ENCODE peak calls at places on chromosomes 11 and 22, in seven cellular contexts. One of them, this sample, is unnamed.

GRCh38 chr11:33147559-33147958 is 13.7 kb downstream of the CSTF3 start:
- DNase-seq in Panc1: no peak
- DNase-seq in testis: no peak
- DNase-seq in cardiac muscle cell: no peak
- DNase-seq in left lung: no peak
- DNase-seq in PC-3: peak
- DNase-seq in right atrium auricular region: no peak
- DNase-seq in this sample: no peak

GRCh38 chr22:46896568-46897245 is 134.3 kb downstream of the TBC1D22A start:
- DNase-seq in Panc1: no peak
- DNase-seq in testis: no peak
- DNase-seq in cardiac muscle cell: no peak
- DNase-seq in left lung: no peak
- DNase-seq in PC-3: no peak
- DNase-seq in right atrium auricular region: no peak
- DNase-seq in this sample: no peak

GRCh38 chr11:128235446-128235845 is 351.9 kb downstream of the ETS1 start:
- DNase-seq in Panc1: no peak
- DNase-seq in testis: no peak
- DNase-seq in cardiac muscle cell: no peak
- DNase-seq in left lung: no peak
- DNase-seq in PC-3: peak
- DNase-seq in right atrium auricular region: no peak
- DNase-seq in this sample: no peak

GRCh38 chr22:45105281-45105700 is 58.4 kb upstream of the NUP50 start:
- DNase-seq in Panc1: peak
- DNase-seq in testis: peak
- DNase-seq in cardiac muscle cell: peak
- DNase-seq in left lung: no peak
- DNase-seq in PC-3: peak
- DNase-seq in right atrium auricular region: no peak
- DNase-seq in this sample: no peak

GRCh38 chr11:57210731-57211335 is 26.2 kb downstream of the APLNR start:
- DNase-seq in Panc1: no peak
- DNase-seq in testis: no peak
- DNase-seq in cardiac muscle cell: no peak
- DNase-seq in left lung: no peak
- DNase-seq in PC-3: no peak
- DNase-seq in right atrium auricular region: no peak
- DNase-seq in this sample: peak

GRCh38 chr11:35618497-35619029 is 303 bp downstream of the FJX1 start:
- DNase-seq in Panc1: no peak
- DNase-seq in testis: peak
- DNase-seq in cardiac muscle cell: peak
- DNase-seq in left lung: peak
- DNase-seq in PC-3: peak
- DNase-seq in right atrium auricular region: no peak
- DNase-seq in this sample: peak

GRCh38 chr11:113087716-113088115 is 126.5 kb downstream of the NCAM1 start:
- DNase-seq in Panc1: no peak
- DNase-seq in testis: no peak
- DNase-seq in cardiac muscle cell: no peak
- DNase-seq in left lung: no peak
- DNase-seq in PC-3: no peak
- DNase-seq in right atrium auricular region: no peak
- DNase-seq in this sample: no peak

GRCh38 chr11:134215836-134216235 is 7.9 kb downstream of the NCAPD3 start:
- DNase-seq in Panc1: no peak
- DNase-seq in testis: no peak
- DNase-seq in cardiac muscle cell: no peak
- DNase-seq in left lung: no peak
- DNase-seq in PC-3: no peak
- DNase-seq in right atrium auricular region: no peak
- DNase-seq in this sample: no peak

GRCh38 chr11:82653752-82654151 is 79.9 kb downstream of the FAM181B start:
- DNase-seq in Panc1: no peak
- DNase-seq in testis: no peak
- DNase-seq in cardiac muscle cell: no peak
- DNase-seq in left lung: peak
- DNase-seq in PC-3: no peak
- DNase-seq in right atrium auricular region: no peak
- DNase-seq in this sample: no peak

GRCh38 chr11:64659417-64660144 is 63.4 kb downstream of the NRXN2 start:
- DNase-seq in Panc1: peak
- DNase-seq in testis: no peak
- DNase-seq in cardiac muscle cell: peak
- DNase-seq in left lung: no peak
- DNase-seq in PC-3: peak
- DNase-seq in right atrium auricular region: no peak
- DNase-seq in this sample: no peak

GRCh38 chr11:69529001-69529400 is 47.5 kb downstream of the LINC01488 start:
- DNase-seq in Panc1: no peak
- DNase-seq in testis: no peak
- DNase-seq in cardiac muscle cell: no peak
- DNase-seq in left lung: no peak
- DNase-seq in PC-3: no peak
- DNase-seq in right atrium auricular region: no peak
- DNase-seq in this sample: no peak

GRCh38 chr11:19935507-19935906 is 222.9 kb downstream of the NAV2 start:
- DNase-seq in Panc1: no peak
- DNase-seq in testis: no peak
- DNase-seq in cardiac muscle cell: no peak
- DNase-seq in left lung: no peak
- DNase-seq in PC-3: peak
- DNase-seq in right atrium auricular region: no peak
- DNase-seq in this sample: no peak

GRCh38 chr11:129061466-129062194 is 119.0 kb upstream of the TP53AIP1 start:
- DNase-seq in Panc1: peak
- DNase-seq in testis: no peak
- DNase-seq in cardiac muscle cell: peak
- DNase-seq in left lung: no peak
- DNase-seq in PC-3: peak
- DNase-seq in right atrium auricular region: no peak
- DNase-seq in this sample: no peak

GRCh38 chr11:86497310-86497709 is 122.6 kb downstream of the CCDC81 start:
- DNase-seq in Panc1: no peak
- DNase-seq in testis: no peak
- DNase-seq in cardiac muscle cell: peak
- DNase-seq in left lung: no peak
- DNase-seq in PC-3: no peak
- DNase-seq in right atrium auricular region: no peak
- DNase-seq in this sample: no peak

GRCh38 chr11:95138448-95138847 is 48.8 kb downstream of the ENDOD1 start:
- DNase-seq in Panc1: no peak
- DNase-seq in testis: no peak
- DNase-seq in cardiac muscle cell: peak
- DNase-seq in left lung: no peak
- DNase-seq in PC-3: peak
- DNase-seq in right atrium auricular region: no peak
- DNase-seq in this sample: no peak

GRCh38 chr11:95916049-95916448 is 7.9 kb downstream of the MTMR2 start:
- DNase-seq in Panc1: no peak
- DNase-seq in testis: no peak
- DNase-seq in cardiac muscle cell: no peak
- DNase-seq in left lung: no peak
- DNase-seq in PC-3: no peak
- DNase-seq in right atrium auricular region: no peak
- DNase-seq in this sample: no peak

GRCh38 chr11:91156041-91156440 is 933.2 kb upstream of the CHORDC1 start:
- DNase-seq in Panc1: no peak
- DNase-seq in testis: no peak
- DNase-seq in cardiac muscle cell: no peak
- DNase-seq in left lung: no peak
- DNase-seq in PC-3: peak
- DNase-seq in right atrium auricular region: no peak
- DNase-seq in this sample: no peak

GRCh38 chr11:71301858-71302533 is 49.6 kb upstream of the SHANK2 start:
- DNase-seq in Panc1: no peak
- DNase-seq in testis: no peak
- DNase-seq in cardiac muscle cell: peak
- DNase-seq in left lung: no peak
- DNase-seq in PC-3: no peak
- DNase-seq in right atrium auricular region: peak
- DNase-seq in this sample: no peak

GRCh38 chr11:22974251-22974650 is 114.0 kb upstream of the CCDC179 start:
- DNase-seq in Panc1: no peak
- DNase-seq in testis: no peak
- DNase-seq in cardiac muscle cell: no peak
- DNase-seq in left lung: no peak
- DNase-seq in PC-3: no peak
- DNase-seq in right atrium auricular region: no peak
- DNase-seq in this sample: no peak

GRCh38 chr22:39209756-39210155 is 35.0 kb downstream of the PDGFB start:
- DNase-seq in Panc1: no peak
- DNase-seq in testis: no peak
- DNase-seq in cardiac muscle cell: no peak
- DNase-seq in left lung: no peak
- DNase-seq in PC-3: no peak
- DNase-seq in right atrium auricular region: no peak
- DNase-seq in this sample: no peak

GRCh38 chr22:46053563-46054090 is 76.7 kb upstream of the WNT7B start:
- DNase-seq in Panc1: no peak
- DNase-seq in testis: peak
- DNase-seq in cardiac muscle cell: peak
- DNase-seq in left lung: peak
- DNase-seq in PC-3: peak
- DNase-seq in right atrium auricular region: no peak
- DNase-seq in this sample: no peak

GRCh38 chr11:103114836-103115235 is 5.6 kb downstream of the DYNC2H1 start:
- DNase-seq in Panc1: no peak
- DNase-seq in testis: no peak
- DNase-seq in cardiac muscle cell: no peak
- DNase-seq in left lung: no peak
- DNase-seq in PC-3: no peak
- DNase-seq in right atrium auricular region: no peak
- DNase-seq in this sample: no peak

GRCh38 chr11:17381156-17381555 is 7.3 kb downstream of the KCNJ11 start:
- DNase-seq in Panc1: no peak
- DNase-seq in testis: no peak
- DNase-seq in cardiac muscle cell: peak
- DNase-seq in left lung: no peak
- DNase-seq in PC-3: no peak
- DNase-seq in right atrium auricular region: no peak
- DNase-seq in this sample: no peak

GRCh38 chr11:64649304-64649703 is 58.3 kb downstream of the SLC22A12 start:
- DNase-seq in Panc1: no peak
- DNase-seq in testis: peak
- DNase-seq in cardiac muscle cell: peak
- DNase-seq in left lung: no peak
- DNase-seq in PC-3: peak
- DNase-seq in right atrium auricular region: no peak
- DNase-seq in this sample: peak

GRCh38 chr11:66619080-66619554 is 2.7 kb downstream of the RBM14 start:
- DNase-seq in Panc1: no peak
- DNase-seq in testis: no peak
- DNase-seq in cardiac muscle cell: peak
- DNase-seq in left lung: no peak
- DNase-seq in PC-3: no peak
- DNase-seq in right atrium auricular region: no peak
- DNase-seq in this sample: no peak

GRCh38 chr11:118886681-118887111 is 3.0 kb downstream of the CXCR5 start:
- DNase-seq in Panc1: no peak
- DNase-seq in testis: no peak
- DNase-seq in cardiac muscle cell: no peak
- DNase-seq in left lung: no peak
- DNase-seq in PC-3: no peak
- DNase-seq in right atrium auricular region: no peak
- DNase-seq in this sample: no peak
- H3K27ac ChIP-seq in Panc1: no peak
- H3K27ac ChIP-seq in testis: no peak
- H3K27ac ChIP-seq in cardiac muscle cell: no peak
- H3K27ac ChIP-seq in left lung: no peak
- H3K27ac ChIP-seq in PC-3: no peak
- H3K27ac ChIP-seq in right atrium auricular region: peak
- H3K27ac ChIP-seq in this sample: no peak

GRCh38 chr11:123195182-123196059 is at the start of gene CLMP:
- DNase-seq in Panc1: no peak
- DNase-seq in testis: peak
- DNase-seq in cardiac muscle cell: peak
- DNase-seq in left lung: peak
- DNase-seq in PC-3: peak
- DNase-seq in right atrium auricular region: no peak
- DNase-seq in this sample: peak
- H3K4me3 ChIP-seq in Panc1: peak
- H3K4me3 ChIP-seq in testis: peak
- H3K4me3 ChIP-seq in cardiac muscle cell: peak
- H3K4me3 ChIP-seq in left lung: peak
- H3K4me3 ChIP-seq in PC-3: peak
- H3K4me3 ChIP-seq in right atrium auricular region: peak
- H3K4me3 ChIP-seq in this sample: peak

GRCh38 chr22:49197986-49198704 is 629.5 kb downstream of the BRD1 start:
- DNase-seq in Panc1: no peak
- DNase-seq in testis: no peak
- DNase-seq in cardiac muscle cell: no peak
- DNase-seq in left lung: no peak
- DNase-seq in PC-3: no peak
- DNase-seq in right atrium auricular region: no peak
- DNase-seq in this sample: no peak

GRCh38 chr22:49201046-49201970 is 626.4 kb downstream of the BRD1 start:
- DNase-seq in Panc1: no peak
- DNase-seq in testis: no peak
- DNase-seq in cardiac muscle cell: no peak
- DNase-seq in left lung: peak
- DNase-seq in PC-3: no peak
- DNase-seq in right atrium auricular region: peak
- DNase-seq in this sample: peak

GRCh38 chr22:49197500-49197899 is 630.2 kb downstream of the BRD1 start:
- DNase-seq in Panc1: no peak
- DNase-seq in testis: peak
- DNase-seq in cardiac muscle cell: no peak
- DNase-seq in left lung: no peak
- DNase-seq in PC-3: no peak
- DNase-seq in right atrium auricular region: no peak
- DNase-seq in this sample: no peak

GRCh38 chr22:49198705-49199084 is 629.0 kb downstream of the BRD1 start:
- DNase-seq in Panc1: no peak
- DNase-seq in testis: no peak
- DNase-seq in cardiac muscle cell: no peak
- DNase-seq in left lung: no peak
- DNase-seq in PC-3: no peak
- DNase-seq in right atrium auricular region: no peak
- DNase-seq in this sample: no peak

GRCh38 chr22:49199224-49199623 is 628.4 kb downstream of the BRD1 start:
- DNase-seq in Panc1: no peak
- DNase-seq in testis: no peak
- DNase-seq in cardiac muscle cell: no peak
- DNase-seq in left lung: no peak
- DNase-seq in PC-3: no peak
- DNase-seq in right atrium auricular region: no peak
- DNase-seq in this sample: no peak
- TF ChIP-seq CTCF in Panc1: no peak
- TF ChIP-seq CTCF in testis: no peak
- TF ChIP-seq CTCF in cardiac muscle cell: no peak
- TF ChIP-seq CTCF in left lung: no peak
- TF ChIP-seq CTCF in PC-3: no peak
- TF ChIP-seq CTCF in right atrium auricular region: no peak
- TF ChIP-seq CTCF in this sample: no peak

DNA sequence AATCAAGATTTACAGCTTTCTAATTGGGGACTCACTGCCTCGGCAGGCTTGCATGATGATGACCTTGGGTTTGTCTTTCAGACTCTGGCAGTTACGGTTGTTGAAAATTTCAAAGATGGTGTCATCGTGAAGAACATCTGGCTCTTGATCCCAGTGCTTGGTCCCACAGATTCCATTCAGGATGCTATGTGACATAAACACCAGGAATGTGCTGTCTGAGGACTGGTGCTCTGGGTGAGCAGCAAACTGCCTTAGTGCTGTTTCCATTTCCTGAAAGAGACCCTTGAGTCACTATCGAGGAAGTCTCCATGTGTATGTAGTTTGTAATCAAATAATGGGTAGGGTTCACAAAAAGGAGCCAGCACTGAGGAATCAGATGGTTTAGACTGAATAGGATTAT is 7.1 kb downstream of the CASP12 start:
- DNase-seq in Panc1: no peak
- DNase-seq in testis: no peak
- DNase-seq in cardiac muscle cell: no peak
- DNase-seq in left lung: no peak
- DNase-seq in PC-3: peak
- DNase-seq in right atrium auricular region: no peak
- DNase-seq in this sample: no peak
- H3K27ac ChIP-seq in Panc1: no peak
- H3K27ac ChIP-seq in testis: no peak
- H3K27ac ChIP-seq in cardiac muscle cell: no peak
- H3K27ac ChIP-seq in left lung: no peak
- H3K27ac ChIP-seq in PC-3: no peak
- H3K27ac ChIP-seq in right atrium auricular region: no peak
- H3K27ac ChIP-seq in this sample: no peak